ENCODE peak calls at places on chromosomes 16 and 17, in four cellular contexts. L is A549, O is AG09319, A is KBM-7. W is an unnamed sample.

GRCh38 chr17:82879241-82879640 is 39.4 kb upstream of the ZNF750 start:
- DNase-seq in L (no peak), O (no peak), A (no peak), W (no peak)

GRCh38 chr16:50313596-50314483 is 47.5 kb downstream of the ADCY7 start:
- DNase-seq in L (no peak), O (no peak), A (peak; percentile 23), W (peak; percentile 95)

GRCh38 chr17:81206657-81207056 is 16.1 kb downstream of the CEP131 start:
- DNase-seq in L (no peak), O (no peak), A (no peak), W (no peak)

GRCh38 chr16:50266337-50267091 is at the start of gene ADCY7:
- DNase-seq in L (no peak), O (peak; percentile 49), A (peak; percentile 87), W (peak; percentile 87)

GRCh38 chr16:6512512-6512911 is 820.1 kb upstream of the RBFOX1 start:
- DNase-seq in L (no peak), O (no peak), A (no peak), W (no peak)

GRCh38 chr17:81959362-81960129 is 1.4 kb downstream of the NOTUM start:
- DNase-seq in L (peak; percentile 55), O (no peak), A (peak; percentile 60), W (peak; percentile 90)

GRCh38 chr17:31533546-31534155 is 142.2 kb downstream of the RAB11FIP4 start:
- DNase-seq in L (peak; percentile 79), O (peak; percentile 30), A (peak; percentile 45), W (peak; percentile 90)

GRCh38 chr17:40329981-40330794 is 21.2 kb downstream of the RARA start:
- DNase-seq in L (no peak), O (no peak), A (peak; percentile 85), W (no peak)

GRCh38 chr17:44367626-44368025 is 4.0 kb upstream of the FAM171A2 start:
- DNase-seq in L (no peak), O (no peak), A (no peak), W (no peak)

GRCh38 chr16:66588981-66589713 is 9.9 kb downstream of the CMTM2 start:
- DNase-seq in L (peak; percentile 42), O (no peak), A (peak; percentile 65), W (peak; percentile 46)

GRCh38 chr17:28718317-28718672 is 627 bp upstream of the RAB34 start:
- DNase-seq in L (no peak), O (no peak), A (no peak), W (no peak)

GRCh38 chr17:7178973-7179316 is 225 bp downstream of the ASGR1 start:
- DNase-seq in L (no peak), O (no peak), A (no peak), W (no peak)

GRCh38 chr16:65531475-65531874 is 409.6 kb upstream of the CDH11 start:
- DNase-seq in L (no peak), O (no peak), A (no peak), W (no peak)

GRCh38 chr16:54031107-54031760 is 255.4 kb downstream of the IRX3 start:
- DNase-seq in L (no peak), O (no peak), A (no peak), W (no peak)

GRCh38 chr16:1839554-1839953 is 12.5 kb downstream of the FAHD1 start:
- DNase-seq in L (no peak), O (peak; percentile 18), A (peak; percentile 13), W (peak; percentile 69)

GRCh38 chr16:9258423-9259051 is 167.1 kb downstream of the HAPSTR1 start:
- DNase-seq in L (peak; percentile 54), O (no peak), A (peak; percentile 65), W (peak; percentile 37)

GRCh38 chr17:3556905-3557767 is 476 bp downstream of the TRPV3 start:
- DNase-seq in L (no peak), O (no peak), A (no peak), W (no peak)

GRCh38 chr16:30092373-30093010 is 768 bp upstream of the TBX6 start:
- DNase-seq in L (peak; percentile 96), O (no peak), A (peak; percentile 99), W (peak; percentile 67)

GRCh38 chr16:11587643-11588247 is 1.0 kb upstream of the LITAF start:
- DNase-seq in L (no peak), O (no peak), A (no peak), W (no peak)

GRCh38 chr17:45914036-45914717 is 19.8 kb downstream of the MAPT start:
- DNase-seq in L (no peak), O (no peak), A (no peak), W (no peak)

GRCh38 chr17:17729620-17730249 is 48.5 kb downstream of the RAI1 start:
- DNase-seq in L (peak; percentile 79), O (no peak), A (peak; percentile 51), W (no peak)

GRCh38 chr17:38658741-38659345 is 15.9 kb downstream of the EPOP start:
- DNase-seq in L (no peak), O (no peak), A (peak; percentile 66), W (no peak)

GRCh38 chr17:41308251-41308917 is 725 bp downstream of the KRTAP16-1 start:
- DNase-seq in L (no peak), O (no peak), A (no peak), W (peak; percentile 42)

GRCh38 chr17:81405382-81406005 is 10.2 kb downstream of the BAHCC1 start:
- DNase-seq in L (no peak), O (peak; percentile 63), A (no peak), W (no peak)

GRCh38 chr16:88289001-88289400 is 93.8 kb upstream of the ZNF469 start:
- DNase-seq in L (no peak), O (no peak), A (no peak), W (no peak)

GRCh38 chr17:49337900-49338299 is 24.1 kb downstream of the ZNF652 start:
- DNase-seq in L (no peak), O (no peak), A (no peak), W (no peak)

GRCh38 chr17:58447039-58447975 is 30.0 kb upstream of the RNF43 start:
- DNase-seq in L (peak; percentile 83), O (peak; percentile 49), A (peak; percentile 88), W (peak; percentile 77)

GRCh38 chr17:31488264-31488981 is 96.9 kb downstream of the RAB11FIP4 start:
- DNase-seq in L (no peak), O (no peak), A (peak; percentile 29), W (no peak)

GRCh38 chr16:8583712-8584111 is 6.6 kb downstream of the TMEM114 start:
- DNase-seq in L (no peak), O (no peak), A (no peak), W (no peak)

GRCh38 chr17:66301864-66302741 is at the start of gene PRKCA:
- DNase-seq in L (peak; percentile 73), O (peak; percentile 53), A (peak; percentile 52), W (peak; percentile 96)

GRCh38 chr16:14193316-14193871 is 122.3 kb downstream of the MRTFB start:
- DNase-seq in L (no peak), O (no peak), A (no peak), W (no peak)

GRCh38 chr17:46003907-46004748 is 5.1 kb downstream of the STH start:
- DNase-seq in L (no peak), O (peak; percentile 14), A (no peak), W (no peak)

W was measured in AG20443.